ENCODE peak calls at places on chromosomes 16 and 17, in ten cellular contexts. J is activated CD8-positive, alpha-beta T cell treated with anti-CD3 and anti-CD28 coated beads, Interleukin-2, amount 10 ng/mL, durations not matched to agents 7 days and 5 days; F is stimulated activated CD4-positive, alpha-beta T cell treated with anti-CD3 and anti-CD28 coated beads, TNF-alpha, amount 100 ng/mL, for 48 hours; W is stimulated activated CD8-positive, alpha-beta memory T cell treated with anti-CD3 and anti-CD28 coated beads, Interleukin-4, amount 100 ng/mL, for 1 hour; D is NCI-H446; L is cardiac muscle cell; B is testis; Z is AG04450; C is SHP77; T is kidney tubule cell. I is an unnamed sample.

GRCh38 chr16:471353-472198 is 46.1 kb downstream of the RAB11FIP3 start:
- DNase-seq in W (no peak), C (no peak), L (no peak), Z (no peak), D (peak; percentile 39), J (no peak), F (no peak), B (peak; percentile 85), T (peak; percentile 92), I (peak; percentile 93)

GRCh38 chr16:66605177-66605999 is 884 bp downstream of the CMTM3 start:
- DNase-seq in W (no peak), C (no peak), B (peak; percentile 58), L (peak; percentile 58), Z (no peak), F (no peak), T (peak; percentile 66), J (peak; percentile 45), D (no peak), I (no peak)

GRCh38 chr17:33106525-33107162 is 115.0 kb downstream of the SPACA3 start:
- DNase-seq in L (no peak), B (no peak), T (no peak), W (no peak), D (no peak), J (no peak), F (no peak), Z (no peak), C (no peak), I (no peak)

GRCh38 chr17:70099884-70100283 is 24.9 kb downstream of the KCNJ16 start:
- DNase-seq in Z (no peak), D (no peak), B (no peak), L (no peak), J (no peak), F (no peak), C (no peak), T (no peak), W (no peak), I (no peak)

GRCh38 chr17:74433421-74434121 is 1.7 kb downstream of the GPRC5C start:
- DNase-seq in B (no peak), C (no peak), D (no peak), T (peak; percentile 62), J (no peak), Z (no peak), W (no peak), F (no peak), L (peak; percentile 54), I (no peak)

GRCh38 chr16:84423416-84423837 is 55.1 kb downstream of the ATP2C2 start:
- DNase-seq in W (no peak), C (peak; percentile 15), L (no peak), F (no peak), Z (no peak), T (peak; percentile 54), B (no peak), J (no peak), D (no peak), I (no peak)

GRCh38 chr17:74307984-74308773 is 17.8 kb upstream of the KIF19 start:
- DNase-seq in W (no peak), D (no peak), B (peak; percentile 73), F (no peak), J (no peak), L (no peak), T (no peak), Z (no peak), C (no peak), I (no peak)

GRCh38 chr17:70139449-70139993 is 29.8 kb upstream of the KCNJ2 start:
- DNase-seq in J (no peak), B (no peak), F (no peak), L (no peak), D (no peak), T (no peak), C (no peak), W (no peak), Z (no peak), I (no peak)

GRCh38 chr16:57735755-57736418 is at the start of gene KATNB1:
- DNase-seq in F (no peak), T (no peak), Z (no peak), D (no peak), L (peak; percentile 22), W (no peak), J (peak; percentile 31), C (no peak), B (no peak), I (no peak)

GRCh38 chr16:11759163-11759834 is 16.6 kb upstream of the TXNDC11 start:
- DNase-seq in W (no peak), D (no peak), C (no peak), B (no peak), Z (no peak), T (peak; percentile 82), J (no peak), L (no peak), F (no peak), I (no peak)

GRCh38 chr17:1186923-1187771 is 7.4 kb upstream of the ABR start:
- DNase-seq in J (peak; percentile 80), Z (peak; percentile 79), B (peak; percentile 87), F (peak; percentile 65), W (peak; percentile 44), T (peak; percentile 87), C (peak; percentile 72), L (peak; percentile 86), D (no peak), I (peak; percentile 80)

GRCh38 chr16:1100084-1100800 is 4.2 kb upstream of the C1QTNF8 start:
- DNase-seq in D (no peak), L (no peak), J (no peak), W (no peak), Z (no peak), B (no peak), C (no peak), T (no peak), F (no peak), I (no peak)

GRCh38 chr17:82668631-82669099 is 20.4 kb upstream of the WDR45B start:
- DNase-seq in D (no peak), L (peak; percentile 85), B (peak; percentile 74), T (peak; percentile 84), C (peak; percentile 68), W (no peak), F (peak; percentile 38), Z (peak; percentile 18), J (peak; percentile 54), I (peak; percentile 64)

GRCh38 chr16:47726031-47726675 is 265.0 kb downstream of the PHKB start:
- DNase-seq in J (no peak), W (no peak), D (no peak), F (no peak), T (no peak), C (no peak), B (no peak), Z (no peak), L (no peak), I (no peak)

GRCh38 chr16:79874391-79874790 is 273.9 kb upstream of the MAF start:
- DNase-seq in B (no peak), Z (no peak), L (no peak), F (no peak), D (no peak), W (no peak), T (peak; percentile 97), C (no peak), J (no peak), I (no peak)

GRCh38 chr17:42676424-42677011 is at the start of gene PLEKHH3:
- DNase-seq in B (no peak), Z (no peak), J (no peak), L (no peak), F (no peak), C (no peak), T (no peak), D (no peak), W (no peak), I (no peak)

GRCh38 chr16:1469693-1470201 is 5.1 kb downstream of the CLCN7 start:
- DNase-seq in J (no peak), W (no peak), C (no peak), D (no peak), F (no peak), Z (no peak), T (peak; percentile 50), L (no peak), B (no peak), I (no peak)

I was measured in amygdala.